ENCODE peak calls at places on chromosome 9, in eight cellular contexts. One of them, this sample, is unnamed.

GRCh38 chr9:126616521-126616976 is 2.8 kb downstream of the LMX1B start:
- DNase-seq in skeletal muscle cell: no peak
- DNase-seq in stimulated activated CD4-positive, alpha-beta T cell treated with anti-CD3 and anti-CD28 coated beads, Interleukin-2, amount 100 ng/mL, for 24 hours: no peak
- DNase-seq in choroid plexus epithelial cell: no peak
- DNase-seq in activated naive CD4-positive, alpha-beta T cell treated with Interleukin-2 at 50 U/mL for 16 hours: no peak
- DNase-seq in stimulated activated CD8-positive, alpha-beta memory T cell treated with anti-CD3 and anti-CD28 coated beads, Interleukin-7, amount 100 ng/mL, for 4 hours: no peak
- DNase-seq in adipocyte: no peak
- DNase-seq in caudate nucleus: no peak
- DNase-seq in this sample: no peak

GRCh38 chr9:137106662-137107292 is 7.8 kb downstream of the DPP7 start:
- DNase-seq in stimulated activated CD8-positive, alpha-beta memory T cell treated with anti-CD3 and anti-CD28 coated beads, Interleukin-7, amount 100 ng/mL, for 4 hours: no peak
- DNase-seq in activated naive CD4-positive, alpha-beta T cell treated with Interleukin-2 at 50 U/mL for 16 hours: no peak
- DNase-seq in adipocyte: no peak
- DNase-seq in stimulated activated CD4-positive, alpha-beta T cell treated with anti-CD3 and anti-CD28 coated beads, Interleukin-2, amount 100 ng/mL, for 24 hours: no peak
- DNase-seq in choroid plexus epithelial cell: no peak
- DNase-seq in caudate nucleus: no peak
- DNase-seq in skeletal muscle cell: no peak
- DNase-seq in this sample: no peak

GRCh38 chr9:127796225-127796813 is 6.4 kb upstream of the FPGS start:
- DNase-seq in stimulated activated CD4-positive, alpha-beta T cell treated with anti-CD3 and anti-CD28 coated beads, Interleukin-2, amount 100 ng/mL, for 24 hours: no peak
- DNase-seq in activated naive CD4-positive, alpha-beta T cell treated with Interleukin-2 at 50 U/mL for 16 hours: no peak
- DNase-seq in skeletal muscle cell: no peak
- DNase-seq in caudate nucleus: no peak
- DNase-seq in adipocyte: no peak
- DNase-seq in stimulated activated CD8-positive, alpha-beta memory T cell treated with anti-CD3 and anti-CD28 coated beads, Interleukin-7, amount 100 ng/mL, for 4 hours: no peak
- DNase-seq in choroid plexus epithelial cell: no peak
- DNase-seq in this sample: no peak

GRCh38 chr9:101738566-101739183 is at the start of gene GRIN3A:
- DNase-seq in choroid plexus epithelial cell: no peak
- DNase-seq in stimulated activated CD8-positive, alpha-beta memory T cell treated with anti-CD3 and anti-CD28 coated beads, Interleukin-7, amount 100 ng/mL, for 4 hours: no peak
- DNase-seq in skeletal muscle cell: no peak
- DNase-seq in caudate nucleus: peak
- DNase-seq in stimulated activated CD4-positive, alpha-beta T cell treated with anti-CD3 and anti-CD28 coated beads, Interleukin-2, amount 100 ng/mL, for 24 hours: no peak
- DNase-seq in activated naive CD4-positive, alpha-beta T cell treated with Interleukin-2 at 50 U/mL for 16 hours: no peak
- DNase-seq in adipocyte: peak
- DNase-seq in this sample: no peak

GRCh38 chr9:93459432-93459847 is 6.1 kb upstream of the FAM120AOS start:
- DNase-seq in caudate nucleus: no peak
- DNase-seq in adipocyte: no peak
- DNase-seq in activated naive CD4-positive, alpha-beta T cell treated with Interleukin-2 at 50 U/mL for 16 hours: no peak
- DNase-seq in choroid plexus epithelial cell: no peak
- DNase-seq in skeletal muscle cell: no peak
- DNase-seq in stimulated activated CD4-positive, alpha-beta T cell treated with anti-CD3 and anti-CD28 coated beads, Interleukin-2, amount 100 ng/mL, for 24 hours: no peak
- DNase-seq in stimulated activated CD8-positive, alpha-beta memory T cell treated with anti-CD3 and anti-CD28 coated beads, Interleukin-7, amount 100 ng/mL, for 4 hours: no peak
- DNase-seq in this sample: no peak

GRCh38 chr9:34559616-34560546 is 29.6 kb downstream of the CNTFR start:
- DNase-seq in stimulated activated CD8-positive, alpha-beta memory T cell treated with anti-CD3 and anti-CD28 coated beads, Interleukin-7, amount 100 ng/mL, for 4 hours: no peak
- DNase-seq in caudate nucleus: peak
- DNase-seq in skeletal muscle cell: no peak
- DNase-seq in adipocyte: peak
- DNase-seq in stimulated activated CD4-positive, alpha-beta T cell treated with anti-CD3 and anti-CD28 coated beads, Interleukin-2, amount 100 ng/mL, for 24 hours: no peak
- DNase-seq in choroid plexus epithelial cell: peak
- DNase-seq in activated naive CD4-positive, alpha-beta T cell treated with Interleukin-2 at 50 U/mL for 16 hours: no peak
- DNase-seq in this sample: no peak

GRCh38 chr9:89319015-89319905 is 960 bp downstream of the SECISBP2 start:
- DNase-seq in choroid plexus epithelial cell: no peak
- DNase-seq in activated naive CD4-positive, alpha-beta T cell treated with Interleukin-2 at 50 U/mL for 16 hours: no peak
- DNase-seq in adipocyte: peak
- DNase-seq in caudate nucleus: no peak
- DNase-seq in skeletal muscle cell: no peak
- DNase-seq in stimulated activated CD8-positive, alpha-beta memory T cell treated with anti-CD3 and anti-CD28 coated beads, Interleukin-7, amount 100 ng/mL, for 4 hours: no peak
- DNase-seq in stimulated activated CD4-positive, alpha-beta T cell treated with anti-CD3 and anti-CD28 coated beads, Interleukin-2, amount 100 ng/mL, for 24 hours: no peak
- DNase-seq in this sample: no peak

GRCh38 chr9:129330711-129331279 is 152.7 kb upstream of the IER5L start:
- DNase-seq in adipocyte: no peak
- DNase-seq in stimulated activated CD8-positive, alpha-beta memory T cell treated with anti-CD3 and anti-CD28 coated beads, Interleukin-7, amount 100 ng/mL, for 4 hours: no peak
- DNase-seq in caudate nucleus: no peak
- DNase-seq in activated naive CD4-positive, alpha-beta T cell treated with Interleukin-2 at 50 U/mL for 16 hours: no peak
- DNase-seq in skeletal muscle cell: no peak
- DNase-seq in stimulated activated CD4-positive, alpha-beta T cell treated with anti-CD3 and anti-CD28 coated beads, Interleukin-2, amount 100 ng/mL, for 24 hours: no peak
- DNase-seq in choroid plexus epithelial cell: peak
- DNase-seq in this sample: no peak

GRCh38 chr9:127974769-127975261 is 6.0 kb downstream of the EEIG1 start:
- DNase-seq in stimulated activated CD8-positive, alpha-beta memory T cell treated with anti-CD3 and anti-CD28 coated beads, Interleukin-7, amount 100 ng/mL, for 4 hours: no peak
- DNase-seq in adipocyte: peak
- DNase-seq in caudate nucleus: no peak
- DNase-seq in stimulated activated CD4-positive, alpha-beta T cell treated with anti-CD3 and anti-CD28 coated beads, Interleukin-2, amount 100 ng/mL, for 24 hours: no peak
- DNase-seq in activated naive CD4-positive, alpha-beta T cell treated with Interleukin-2 at 50 U/mL for 16 hours: no peak
- DNase-seq in choroid plexus epithelial cell: no peak
- DNase-seq in skeletal muscle cell: no peak
- DNase-seq in this sample: no peak

GRCh38 chr9:133956520-133957076 is 35.5 kb downstream of the VAV2 start:
- DNase-seq in choroid plexus epithelial cell: peak
- DNase-seq in skeletal muscle cell: no peak
- DNase-seq in activated naive CD4-positive, alpha-beta T cell treated with Interleukin-2 at 50 U/mL for 16 hours: no peak
- DNase-seq in adipocyte: peak
- DNase-seq in stimulated activated CD4-positive, alpha-beta T cell treated with anti-CD3 and anti-CD28 coated beads, Interleukin-2, amount 100 ng/mL, for 24 hours: no peak
- DNase-seq in caudate nucleus: no peak
- DNase-seq in stimulated activated CD8-positive, alpha-beta memory T cell treated with anti-CD3 and anti-CD28 coated beads, Interleukin-7, amount 100 ng/mL, for 4 hours: no peak
- DNase-seq in this sample: no peak

GRCh38 chr9:93265301-93265971 is 81.5 kb downstream of the WNK2 start:
- DNase-seq in choroid plexus epithelial cell: no peak
- DNase-seq in stimulated activated CD8-positive, alpha-beta memory T cell treated with anti-CD3 and anti-CD28 coated beads, Interleukin-7, amount 100 ng/mL, for 4 hours: no peak
- DNase-seq in caudate nucleus: no peak
- DNase-seq in stimulated activated CD4-positive, alpha-beta T cell treated with anti-CD3 and anti-CD28 coated beads, Interleukin-2, amount 100 ng/mL, for 24 hours: no peak
- DNase-seq in skeletal muscle cell: no peak
- DNase-seq in activated naive CD4-positive, alpha-beta T cell treated with Interleukin-2 at 50 U/mL for 16 hours: no peak
- DNase-seq in adipocyte: no peak
- DNase-seq in this sample: no peak